ENCODE peak calls at places on chromosome 7, in nine cellular contexts. X, M, D, A, Y, O, H, V and Q are unnamed samples.

GRCh38 chr7:84058311-84059076 is 136.1 kb downstream of the SEMA3A start:
- DNase-seq in D (no peak), H (peak), V (no peak), M (no peak), O (no peak), A (peak), Y (no peak), X (peak), Q (peak)

GRCh38 chr7:45872116-45873034 is 507 bp downstream of the CCDC201 start:
- DNase-seq in H (no peak), M (peak), Y (peak), D (peak), O (peak), A (peak), V (no peak), X (no peak), Q (no peak)

GRCh38 chr7:112056409-112056808 is 149.8 kb downstream of the DOCK4 start:
- DNase-seq in H (peak), A (peak), V (no peak), Y (no peak), X (peak), D (no peak), O (no peak), M (peak), Q (no peak)

GRCh38 chr7:22586101-22586805 is 86.3 kb upstream of the STEAP1B start:
- DNase-seq in A (no peak), V (no peak), H (no peak), M (no peak), D (no peak), O (no peak), Y (no peak), X (no peak), Q (no peak)

GRCh38 chr7:47568569-47568968 is 13.3 kb downstream of the TNS3 start:
- DNase-seq in V (no peak), Y (no peak), D (no peak), O (no peak), A (no peak), X (no peak), M (no peak), H (no peak), Q (no peak)

GRCh38 chr7:114644455-114644854 is 229.8 kb downstream of the FOXP2 start:
- DNase-seq in V (no peak), H (no peak), X (no peak), A (no peak), M (no peak), O (no peak), D (no peak), Y (no peak), Q (no peak)

GRCh38 chr7:100446040-100446439 is 9.7 kb upstream of the PPP1R35 start:
- DNase-seq in M (peak), Y (no peak), H (no peak), V (no peak), X (no peak), O (no peak), A (no peak), D (no peak), Q (peak)

GRCh38 chr7:22845221-22845844 is 22.7 kb upstream of the TOMM7 start:
- DNase-seq in M (no peak), D (no peak), A (no peak), V (no peak), H (no peak), O (no peak), Y (no peak), X (no peak), Q (no peak)

GRCh38 chr7:154918741-154919140 is 84.2 kb downstream of the PAXIP1 start:
- DNase-seq in Y (no peak), A (no peak), M (no peak), D (no peak), V (no peak), X (no peak), O (no peak), H (no peak), Q (no peak)

GRCh38 chr7:100655908-100656674 is at the start of gene ACTL6B:
- DNase-seq in M (no peak), H (peak), A (peak), V (peak), Y (peak), X (no peak), D (peak), O (no peak), Q (no peak)

GRCh38 chr7:132049462-132050304 is 493.3 kb upstream of the PODXL start:
- DNase-seq in X (no peak), D (peak), V (peak), Y (peak), A (peak), O (no peak), M (peak), H (no peak), Q (peak)
- TF ChIP-seq CTCF in X (peak), D (no peak), V (peak), Y (peak), A (peak), O (peak), M (peak), H (peak), Q (peak)

GRCh38 chr7:55971045-55971444 is 6.7 kb downstream of the NIPSNAP2 start:
- DNase-seq in V (no peak), X (no peak), D (no peak), O (no peak), M (no peak), Y (no peak), H (no peak), A (no peak), Q (no peak)
- TF ChIP-seq CTCF in V (no peak), X (no peak), D (no peak), O (no peak), M (no peak), Y (no peak), H (no peak), A (no peak), Q (no peak)

GRCh38 chr7:136294977-136295376 is 317.8 kb upstream of the MTPN start:
- DNase-seq in H (no peak), X (no peak), Y (no peak), O (peak), V (no peak), M (no peak), D (no peak), A (no peak), Q (no peak)
- TF ChIP-seq CTCF in H (no peak), X (no peak), Y (no peak), O (peak), V (no peak), M (no peak), D (no peak), A (no peak), Q (no peak)

DNA sequence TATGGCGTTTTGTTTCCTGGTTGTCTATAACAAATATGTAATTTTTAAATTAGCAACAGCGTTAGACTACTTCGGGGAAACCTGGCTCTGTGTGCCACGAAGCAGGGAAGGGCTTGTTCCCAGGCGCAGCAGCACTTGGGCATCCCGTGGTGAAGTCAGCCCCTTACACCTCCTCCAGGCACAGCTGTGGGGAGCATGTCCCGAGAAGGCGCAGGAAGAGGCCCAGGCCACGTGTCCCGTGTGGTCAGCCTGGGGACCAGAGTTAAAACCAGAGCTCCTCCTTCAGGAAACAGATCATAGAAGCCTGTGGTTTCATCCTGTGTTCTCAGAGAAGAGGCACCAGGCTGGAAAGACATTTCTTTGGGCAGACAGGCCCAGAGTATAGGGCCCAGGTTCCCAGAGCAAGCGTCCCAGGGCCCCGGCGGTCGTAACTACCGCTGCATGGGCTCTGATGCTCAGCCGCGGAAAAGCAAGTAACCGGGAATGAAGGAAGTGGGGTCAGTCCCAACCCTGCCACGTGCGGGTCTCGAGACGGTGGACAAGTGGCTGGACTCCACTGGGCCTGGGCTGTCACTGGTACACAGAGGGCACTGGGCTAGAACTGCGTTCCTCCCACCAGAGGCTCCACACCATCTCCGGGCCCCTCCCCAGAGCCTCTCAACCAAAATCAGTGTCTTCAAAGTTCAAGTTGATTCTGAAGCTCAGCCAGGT is 7.1 kb downstream of the NUDT1 start:
- DNase-seq in A (peak), O (peak), X (peak), M (peak), H (peak), D (peak), Y (no peak), V (no peak), Q (peak)
- TF ChIP-seq CTCF in A (no peak), O (no peak), X (no peak), M (no peak), H (no peak), D (no peak), Y (no peak), V (no peak), Q (peak)

DNA sequence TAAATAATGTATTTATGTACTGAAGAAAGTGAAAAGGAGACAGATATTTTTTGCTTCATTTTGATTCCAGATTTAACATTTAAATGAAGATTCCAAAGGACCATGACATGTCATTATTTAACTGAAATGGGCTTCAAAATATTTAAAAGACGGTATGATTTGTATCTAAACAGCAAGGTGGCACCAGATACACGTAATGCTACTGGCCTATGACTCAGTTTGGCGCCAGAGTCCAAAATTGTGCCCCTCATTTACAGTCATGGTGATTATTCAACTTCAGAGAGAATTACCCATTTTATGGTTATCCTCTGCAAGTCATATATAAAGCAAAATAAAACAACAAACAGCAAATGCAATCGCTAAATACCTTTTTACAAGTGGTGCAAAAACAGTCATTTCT is 94.5 kb downstream of the ETV1 start:
- DNase-seq in H (no peak), O (no peak), X (no peak), A (no peak), M (no peak), Y (no peak), D (no peak), V (no peak), Q (no peak)
- TF ChIP-seq CTCF in H (no peak), O (peak), X (no peak), A (no peak), M (no peak), Y (no peak), D (no peak), V (no peak), Q (no peak)

GRCh38 chr7:103093429-103093828 is 18.5 kb downstream of the ARMC10 start:
- DNase-seq in O (no peak), Y (no peak), H (peak), D (no peak), M (peak), X (no peak), V (no peak), A (no peak), Q (no peak)

DNA sequence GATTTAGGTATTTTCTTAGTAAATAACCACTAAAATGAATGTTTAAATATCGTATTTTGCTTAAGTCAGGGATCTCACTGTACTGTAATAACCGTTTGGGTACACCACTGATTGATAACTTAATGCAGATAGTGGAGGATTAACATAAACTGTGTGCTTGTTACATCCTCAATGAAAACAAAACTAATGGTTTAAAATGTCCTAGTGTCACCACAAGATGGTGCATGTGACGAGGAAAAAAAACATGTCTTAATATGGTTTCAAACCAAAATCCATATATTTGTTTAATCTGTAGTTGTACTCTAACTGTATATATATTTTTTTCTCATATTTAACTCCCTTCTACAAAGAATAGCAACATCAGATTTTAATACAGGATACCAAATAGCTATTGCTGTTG is 19.2 kb downstream of the ARMC10 start:
- DNase-seq in Y (no peak), X (no peak), M (no peak), D (no peak), A (peak), O (no peak), H (no peak), V (no peak), Q (no peak)
- TF ChIP-seq CTCF in Y (no peak), X (no peak), M (no peak), D (no peak), A (peak), O (no peak), H (no peak), V (peak), Q (peak)